ENCODE peak calls at places on chromosomes 2 and 18, in six cellular contexts. J is AG10803, X is colonic mucosa, M is testis, V is ovary, L is kidney epithelial cell. I is an unnamed sample.

GRCh38 chr2:143182649-143183048 is 53.4 kb downstream of the ARHGAP15 start:
- DNase-seq in J (no peak), X (no peak), M (no peak), V (no peak), L (no peak), I (no peak)

GRCh38 chr18:76670564-76671288 is 151.6 kb upstream of the ZNF236 start:
- DNase-seq in J (no peak), X (no peak), M (peak), V (peak), L (no peak), I (no peak)

GRCh38 chr2:9201185-9201891 is 5.3 kb upstream of the ASAP2 start:
- DNase-seq in J (peak), X (no peak), M (no peak), V (no peak), L (no peak), I (no peak)

GRCh38 chr2:102839668-102840388 is 78.0 kb downstream of the TMEM182 start:
- DNase-seq in J (peak), X (peak), M (peak), V (no peak), L (no peak), I (peak)

GRCh38 chr2:220144411-220144810 is 517.0 kb downstream of the SLC4A3 start:
- DNase-seq in J (peak), X (no peak), M (no peak), V (no peak), L (no peak), I (no peak)

GRCh38 chr2:67694464-67694863 is 297.3 kb downstream of the ETAA1 start:
- DNase-seq in J (no peak), X (no peak), M (peak), V (no peak), L (no peak), I (no peak)

GRCh38 chr2:121287146-121287798 is 2.3 kb upstream of the TFCP2L1 start:
- DNase-seq in J (no peak), X (no peak), M (no peak), V (no peak), L (no peak), I (no peak)

GRCh38 chr2:235270951-235271350 is 222.9 kb upstream of the AGAP1 start:
- DNase-seq in J (peak), X (no peak), M (no peak), V (no peak), L (peak), I (peak)

GRCh38 chr2:101109451-101110140 is 41.6 kb downstream of the TBC1D8 start:
- DNase-seq in J (no peak), X (no peak), M (no peak), V (no peak), L (no peak), I (no peak)

GRCh38 chr2:29923110-29923721 is 1.8 kb upstream of the ALK start:
- DNase-seq in J (peak), X (peak), M (peak), V (peak), L (peak), I (peak)

GRCh38 chr18:63897072-63897471 is 9.6 kb downstream of the SERPINB2 start:
- DNase-seq in J (peak), X (no peak), M (no peak), V (no peak), L (no peak), I (no peak)

GRCh38 chr2:145623136-145623535 is 1103.2 kb upstream of the ZEB2 start:
- DNase-seq in J (peak), X (no peak), M (no peak), V (no peak), L (peak), I (no peak)

DNA sequence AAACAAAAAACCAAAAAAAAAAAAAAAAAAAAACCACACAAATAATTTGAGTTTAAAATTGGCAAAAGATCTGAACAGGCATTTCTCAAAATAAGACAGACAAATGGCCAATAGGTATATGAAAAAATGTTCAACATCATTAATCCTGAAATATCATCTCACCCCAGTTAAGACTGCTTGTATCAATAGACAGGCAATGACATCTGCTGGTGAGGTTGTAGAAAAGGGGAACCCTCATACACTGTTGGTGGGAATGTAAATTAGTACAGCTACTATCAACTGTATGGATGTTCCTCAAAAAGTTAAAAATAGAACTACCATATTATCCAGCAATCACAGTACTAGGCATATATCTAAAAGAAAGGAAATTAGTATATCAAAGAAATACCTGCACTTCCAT is 523.1 kb downstream of the XIRP2 start:
- DNase-seq in J (no peak), X (no peak), M (no peak), V (no peak), L (no peak), I (no peak)
- TF ChIP-seq CTCF in J (no peak), X (no peak), M (no peak), V (no peak), L (no peak), I (no peak)

DNA sequence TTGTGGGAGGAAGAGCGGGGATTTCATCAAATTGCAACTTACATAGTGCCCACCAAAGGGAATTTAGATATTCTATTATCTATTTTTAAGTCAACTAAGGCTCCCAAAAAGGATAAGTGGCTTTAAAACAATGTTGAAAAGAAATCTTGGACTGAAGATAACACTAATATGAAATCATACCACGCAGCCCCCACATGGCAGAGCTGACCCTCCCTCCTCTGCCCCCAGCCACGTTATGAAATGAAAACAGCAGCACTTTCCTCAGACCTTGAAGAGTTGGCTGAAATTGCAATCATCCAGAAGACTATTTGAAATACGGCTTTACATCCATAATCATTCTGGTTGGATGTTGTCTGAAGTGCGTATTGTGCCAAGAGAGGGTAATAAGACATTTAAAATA is 42.8 kb downstream of the MEX3C start:
- DNase-seq in J (no peak), X (no peak), M (no peak), V (no peak), L (no peak), I (no peak)
- H3K4me3 ChIP-seq in J (no peak), X (no peak), M (no peak), V (no peak), L (no peak), I (no peak)

DNA sequence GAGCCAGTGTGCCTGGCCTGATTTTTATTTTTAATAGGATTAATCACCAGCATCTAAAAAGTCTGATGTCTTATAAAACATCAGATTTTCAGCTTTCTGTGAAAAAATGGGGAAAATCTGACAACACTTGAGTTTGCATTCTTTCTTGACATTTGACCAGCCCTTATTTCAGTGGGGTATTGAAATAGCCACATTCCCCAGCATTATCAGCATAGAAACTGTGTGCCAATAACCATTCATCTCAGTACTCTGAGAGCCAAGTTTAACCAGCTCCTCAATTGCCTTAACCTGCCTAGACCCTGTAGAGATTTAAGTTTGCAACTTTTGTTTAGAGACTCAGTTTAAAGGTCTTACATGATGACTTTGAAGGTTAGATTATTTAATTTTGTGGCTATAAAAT is 155.0 kb downstream of the CERS6 start:
- DNase-seq in J (peak), X (no peak), M (no peak), V (no peak), L (no peak), I (no peak)
- TF ChIP-seq CTCF in J (no peak), X (no peak), M (no peak), V (no peak), L (no peak), I (no peak)

GRCh38 chr2:19733951-19734425 is 167.8 kb downstream of the TTC32 start:
- DNase-seq in J (peak), X (no peak), M (no peak), V (no peak), L (no peak), I (no peak)

GRCh38 chr2:19732255-19732654 is 169.5 kb downstream of the TTC32 start:
- DNase-seq in J (no peak), X (no peak), M (no peak), V (no peak), L (no peak), I (no peak)

GRCh38 chr2:19731040-19731439 is 170.7 kb downstream of the TTC32 start:
- DNase-seq in J (no peak), X (no peak), M (no peak), V (no peak), L (no peak), I (no peak)

GRCh38 chr2:19733390-19733789 is 168.4 kb downstream of the TTC32 start:
- DNase-seq in J (no peak), X (no peak), M (no peak), V (no peak), L (no peak), I (no peak)

DNA sequence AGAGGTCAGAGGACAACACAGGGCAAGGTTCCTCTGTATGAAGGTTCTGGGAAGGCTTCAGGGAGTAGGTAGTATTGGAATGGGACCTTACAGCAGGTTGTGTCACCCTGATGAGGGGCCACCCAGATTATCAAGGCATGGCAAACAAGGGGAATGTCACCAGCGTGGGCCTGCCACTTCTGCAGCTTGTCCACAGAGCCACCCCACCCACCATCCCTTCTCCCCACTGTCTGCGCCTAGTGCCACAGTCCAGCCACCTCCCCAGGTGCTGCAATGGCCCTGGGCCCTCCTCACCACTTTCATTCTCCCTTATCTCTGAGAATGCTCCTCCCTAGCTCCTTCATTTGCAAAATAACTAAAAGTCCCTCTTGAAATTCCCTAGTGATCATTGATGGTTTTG is 170.3 kb downstream of the TTC32 start:
- DNase-seq in J (no peak), X (no peak), M (no peak), V (no peak), L (no peak), I (no peak)
- H3K4me3 ChIP-seq in J (no peak), X (no peak), M (no peak), V (no peak), L (no peak), I (no peak)

GRCh38 chr2:151268085-151268484 is 6.4 kb upstream of the RBM43 start:
- DNase-seq in J (no peak), X (no peak), M (no peak), V (no peak), L (no peak), I (no peak)
- TF ChIP-seq CTCF in J (no peak), X (no peak), M (no peak), V (no peak), L (no peak), I (no peak)

GRCh38 chr2:21067125-21067524 is 23.3 kb upstream of the APOB start:
- DNase-seq in J (no peak), X (no peak), M (no peak), V (no peak), L (no peak), I (no peak)
- H3K4me3 ChIP-seq in J (no peak), X (no peak), M (no peak), V (no peak), L (no peak), I (no peak)

DNA sequence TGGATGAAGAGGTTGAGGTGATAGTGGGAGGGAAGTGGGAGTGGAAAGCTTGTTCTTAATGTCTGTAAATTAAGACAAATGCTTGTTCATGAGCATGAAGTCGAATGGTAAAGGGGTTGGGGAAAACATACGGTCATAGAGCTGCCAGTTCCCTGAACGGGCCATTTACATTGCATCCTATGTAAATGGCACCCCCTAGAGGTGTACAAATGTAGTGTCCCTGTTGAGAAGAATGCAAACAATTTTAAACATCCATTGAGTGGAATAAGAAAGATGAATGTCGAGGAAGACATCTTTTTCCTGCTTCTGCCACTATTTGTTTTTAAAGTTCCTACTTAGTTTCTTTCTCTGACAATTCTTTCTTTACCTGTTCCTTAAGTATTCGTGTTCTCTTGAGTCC is 155.7 kb downstream of the RDH14 start:
- DNase-seq in J (no peak), X (no peak), M (no peak), V (no peak), L (no peak), I (peak)
- TF ChIP-seq CTCF in J (peak), X (no peak), M (peak), V (no peak), L (peak), I (peak)